ENCODE peak calls at places on chromosomes 6 and 20, in nine cellular contexts. E is endodermal cell, L is kidney, K is cardiac fibroblast, V is Panc1, J is AG04450, H is brain microvascular endothelial cell, B is PC-9, D is adrenal gland. X is an unnamed sample.

GRCh38 chr6:140140891-140141290 is 766.4 kb upstream of the CITED2 start:
- DNase-seq in E (no peak), L (no peak), K (no peak), V (no peak), J (no peak), H (no peak), B (no peak), D (no peak), X (no peak)

GRCh38 chr6:143747347-143747842 is 69.6 kb downstream of the PHACTR2 start:
- DNase-seq in E (peak; percentile 88), L (no peak), K (peak; percentile 39), V (no peak), J (no peak), H (no peak), B (no peak), D (no peak), X (no peak)

GRCh38 chr6:134111062-134111677 is 58.7 kb upstream of the SLC2A12 start:
- DNase-seq in E (peak; percentile 71), L (no peak), K (peak; percentile 68), V (peak; percentile 18), J (no peak), H (peak; percentile 61), B (peak; percentile 15), D (peak; percentile 42), X (peak; percentile 46)

GRCh38 chr20:19806806-19807691 is 49.0 kb downstream of the RIN2 start:
- DNase-seq in E (no peak), L (no peak), K (peak; percentile 72), V (no peak), J (no peak), H (no peak), B (no peak), D (no peak), X (peak; percentile 44)

GRCh38 chr6:73704260-73704659 is 8.3 kb downstream of the CD109 start:
- DNase-seq in E (no peak), L (no peak), K (peak; percentile 73), V (peak; percentile 87), J (peak; percentile 94), H (peak; percentile 95), B (peak; percentile 78), D (no peak), X (peak; percentile 97)

GRCh38 chr6:145964948-145965366 is 799 bp upstream of the SHPRH start:
- DNase-seq in E (no peak), L (no peak), K (no peak), V (no peak), J (no peak), H (no peak), B (no peak), D (no peak), X (no peak)

GRCh38 chr6:121597654-121598053 is 162.2 kb downstream of the GJA1 start:
- DNase-seq in E (no peak), L (no peak), K (no peak), V (no peak), J (no peak), H (peak; percentile 19), B (no peak), D (no peak), X (peak; percentile 27)

GRCh38 chr20:17584684-17585083 is 14.8 kb downstream of the DSTN start:
- DNase-seq in E (no peak), L (no peak), K (no peak), V (no peak), J (no peak), H (no peak), B (no peak), D (no peak), X (no peak)

GRCh38 chr6:150417899-150418824 is 49.4 kb downstream of the IYD start:
- DNase-seq in E (no peak), L (no peak), K (peak; percentile 86), V (peak; percentile 80), J (peak; percentile 10), H (peak; percentile 69), B (no peak), D (peak; percentile 46), X (peak; percentile 93)

GRCh38 chr6:113565306-113565705 is 291.8 kb upstream of the MARCKS start:
- DNase-seq in E (no peak), L (no peak), K (no peak), V (no peak), J (no peak), H (peak; percentile 43), B (no peak), D (no peak), X (peak; percentile 43)

GRCh38 chr6:91713911-91714310 is 1127.0 kb upstream of the MAP3K7 start:
- DNase-seq in E (no peak), L (no peak), K (no peak), V (no peak), J (no peak), H (no peak), B (no peak), D (no peak), X (no peak)

GRCh38 chr20:23412026-23412425 is 9.3 kb downstream of the NAPB start:
- DNase-seq in E (no peak), L (no peak), K (no peak), V (no peak), J (no peak), H (no peak), B (no peak), D (no peak), X (peak; percentile 82)

GRCh38 chr6:109760208-109760607 is 69.1 kb downstream of the FIG4 start:
- DNase-seq in E (no peak), L (no peak), K (no peak), V (no peak), J (no peak), H (no peak), B (no peak), D (no peak), X (no peak)

GRCh38 chr6:124885171-124885570 is 77.1 kb upstream of the RNF217 start:
- DNase-seq in E (no peak), L (no peak), K (no peak), V (no peak), J (no peak), H (no peak), B (no peak), D (no peak), X (no peak)

GRCh38 chr6:37042139-37042538 is 36.7 kb downstream of the FGD2 start:
- DNase-seq in E (peak; percentile 35), L (no peak), K (no peak), V (no peak), J (no peak), H (no peak), B (no peak), D (no peak), X (no peak)

GRCh38 chr20:33490934-33491656 is 1.2 kb downstream of the CBFA2T2 start:
- DNase-seq in E (no peak), L (no peak), K (no peak), V (no peak), J (no peak), H (no peak), B (no peak), D (no peak), X (no peak)

GRCh38 chr6:111543913-111544435 is 61.0 kb upstream of the REV3L start:
- DNase-seq in E (no peak), L (no peak), K (peak; percentile 21), V (no peak), J (no peak), H (no peak), B (no peak), D (no peak), X (peak; percentile 68)

GRCh38 chr6:166905013-166905412 is 51.3 kb downstream of the RNASET2 start:
- DNase-seq in E (no peak), L (no peak), K (no peak), V (no peak), J (no peak), H (no peak), B (no peak), D (no peak), X (no peak)

GRCh38 chr20:31811796-31812728 is 7.1 kb upstream of the MYLK2 start:
- DNase-seq in E (no peak), L (no peak), K (peak; percentile 78), V (no peak), J (peak; percentile 84), H (peak; percentile 87), B (no peak), D (no peak), X (peak; percentile 39)

GRCh38 chr6:45533394-45533793 is 155.7 kb upstream of the SUPT3H start:
- DNase-seq in E (no peak), L (no peak), K (peak; percentile 50), V (no peak), J (no peak), H (no peak), B (no peak), D (no peak), X (peak; percentile 38)

GRCh38 chr20:33673411-33674293 is 576 bp downstream of the NECAB3 start:
- DNase-seq in E (peak; percentile 64), L (peak; percentile 74), K (no peak), V (no peak), J (no peak), H (no peak), B (peak; percentile 31), D (peak; percentile 39), X (no peak)

GRCh38 chr6:40386200-40386599 is 201.0 kb downstream of the LRFN2 start:
- DNase-seq in E (peak; percentile 7), L (no peak), K (no peak), V (no peak), J (no peak), H (no peak), B (no peak), D (no peak), X (no peak)

GRCh38 chr6:88179692-88180091 is 13.5 kb upstream of the CNR1 start:
- DNase-seq in E (peak; percentile 64), L (no peak), K (no peak), V (no peak), J (no peak), H (no peak), B (no peak), D (no peak), X (no peak)

GRCh38 chr6:117477988-117478852 is 4.3 kb upstream of the DCBLD1 start:
- DNase-seq in E (peak; percentile 74), L (no peak), K (peak; percentile 26), V (no peak), J (no peak), H (no peak), B (no peak), D (no peak), X (no peak)
- TF ChIP-seq CTCF in E (peak; percentile 67), L (peak; percentile 33), K (no peak), V (peak; percentile 71), J (no peak), H (peak; percentile 33), B (no peak), D (peak; percentile 25), X (peak; percentile 14)

GRCh38 chr6:130513770-130514169 is 148.0 kb downstream of the TMEM200A start:
- DNase-seq in E (no peak), L (no peak), K (peak; percentile 47), V (no peak), J (no peak), H (peak; percentile 56), B (peak; percentile 10), D (no peak), X (peak; percentile 90)
- H3K4me3 ChIP-seq in E (no peak overlapping the region), L (no peak overlapping the region), K (no peak overlapping the region), V (no peak overlapping the region), J (no peak overlapping the region), H (no peak overlapping the region), B (no peak overlapping the region), D (no peak overlapping the region), X (no peak overlapping the region)

GRCh38 chr20:45487231-45487635 is 17.7 kb downstream of the WFDC2 start:
- DNase-seq in E (peak; percentile 81), L (peak; percentile 77), K (no peak), V (no peak), J (no peak), H (no peak), B (no peak), D (no peak), X (no peak)
- TF ChIP-seq CTCF in E (peak; percentile 85), L (no peak), K (no peak), V (no peak), J (peak; percentile 9), H (peak; percentile 11), B (peak; percentile 21), D (no peak), X (no peak)

GRCh38 chr20:51529758-51530157 is 12.8 kb downstream of the NFATC2 start:
- DNase-seq in E (no peak), L (no peak), K (no peak), V (no peak), J (no peak), H (no peak), B (no peak), D (no peak), X (peak; percentile 31)
- H3K4me3 ChIP-seq in E (no peak overlapping the region), L (no peak overlapping the region), K (no peak overlapping the region), V (no peak overlapping the region), J (no peak overlapping the region), H (no peak overlapping the region), B (no peak overlapping the region), D (no peak overlapping the region), X (no peak overlapping the region)

X was measured in AG10803.